ENCODE peak calls at places on chromosomes 4 and X, in six cellular contexts. Y is bronchial epithelial cell, E is neural progenitor cell, I is PC-3, R is HCT116, F is kidney. C is an unnamed sample.

GRCh38 chr4:17580969-17581368 is 4.0 kb downstream of the LAP3 start:
- DNase-seq in Y (no peak), E (no peak), I (no peak), R (no peak), F (no peak), C (no peak)

GRCh38 chrX:152897216-152898144 is at the start of gene ZNF185:
- DNase-seq in Y (peak), E (peak), I (peak), R (no peak), F (peak), C (no peak)

GRCh38 chrX:80578518-80579105 is 158.4 kb downstream of the TENT5D start:
- DNase-seq in Y (peak), E (peak), I (peak), R (peak), F (no peak), C (no peak)

GRCh38 chrX:24341795-24342194 is 18.6 kb upstream of the SUPT20HL1 start:
- DNase-seq in Y (peak), E (no peak), I (peak), R (no peak), F (no peak), C (peak)

GRCh38 chrX:142613403-142613802 is 408.3 kb upstream of the MAGEC2 start:
- DNase-seq in Y (no peak), E (no peak), I (no peak), R (no peak), F (no peak), C (no peak)

GRCh38 chrX:13499736-13500135 is 69.7 kb upstream of the EGFL6 start:
- DNase-seq in Y (no peak), E (no peak), I (no peak), R (no peak), F (no peak), C (no peak)

GRCh38 chr4:53508446-53508845 is 82.8 kb downstream of the LNX1 start:
- DNase-seq in Y (peak), E (no peak), I (peak), R (no peak), F (no peak), C (no peak)

GRCh38 chr4:26238782-26239647 is 81.8 kb upstream of the RBPJ start:
- DNase-seq in Y (no peak), E (peak), I (peak), R (no peak), F (no peak), C (peak)

GRCh38 chr4:8376361-8377102 is 64.0 kb downstream of the ACOX3 start:
- DNase-seq in Y (no peak), E (no peak), I (no peak), R (no peak), F (peak), C (no peak)

GRCh38 chrX:72132456-72132855 is 741 bp upstream of the RTL5 start:
- DNase-seq in Y (no peak), E (no peak), I (no peak), R (no peak), F (no peak), C (no peak)

GRCh38 chr4:179625391-179625790 is 2183.2 kb upstream of the AGA start:
- DNase-seq in Y (peak), E (peak), I (peak), R (no peak), F (no peak), C (no peak)

GRCh38 chr4:149409186-149410056 is 406.2 kb downstream of the IQCM start:
- DNase-seq in Y (peak), E (no peak), I (peak), R (peak), F (peak), C (peak)

GRCh38 chrX:63713510-63713909 is 71.5 kb downstream of the ARHGEF9 start:
- DNase-seq in Y (no peak), E (peak), I (no peak), R (no peak), F (no peak), C (no peak)

GRCh38 chr4:89307185-89307445 is 485 bp downstream of the GPRIN3 start:
- DNase-seq in Y (no peak), E (no peak), I (no peak), R (no peak), F (no peak), C (no peak)

GRCh38 chr4:154491731-154492249 is at the start of gene DCHS2:
- DNase-seq in Y (no peak), E (peak), I (peak), R (no peak), F (peak), C (no peak)

GRCh38 chrX:49901068-49901467 is 21.3 kb upstream of the CLCN5 start:
- DNase-seq in Y (no peak), E (no peak), I (no peak), R (no peak), F (no peak), C (no peak)

GRCh38 chr4:155025762-155026457 is 182.5 kb upstream of the NPY2R start:
- DNase-seq in Y (peak), E (peak), I (peak), R (peak), F (no peak), C (no peak)

GRCh38 chrX:48569958-48570357 is 4.3 kb upstream of the RBM3 start:
- DNase-seq in Y (peak), E (no peak), I (peak), R (no peak), F (no peak), C (no peak)

GRCh38 chr4:184417802-184418511 is 56.4 kb downstream of the IRF2 start:
- DNase-seq in Y (peak), E (no peak), I (peak), R (peak), F (no peak), C (peak)

GRCh38 chr4:174012135-174012923 is 271.1 kb downstream of the FBXO8 start:
- DNase-seq in Y (no peak), E (no peak), I (no peak), R (no peak), F (no peak), C (no peak)

GRCh38 chr4:20428410-20429160 is 176.9 kb downstream of the SLIT2 start:
- DNase-seq in Y (no peak), E (peak), I (peak), R (no peak), F (no peak), C (no peak)

GRCh38 chr4:75723117-75723801 is 1.1 kb upstream of the USO1 start:
- DNase-seq in Y (peak), E (no peak), I (peak), R (no peak), F (no peak), C (no peak)

GRCh38 chr4:91746551-91746950 is 557.2 kb upstream of the GRID2 start:
- DNase-seq in Y (no peak), E (no peak), I (no peak), R (no peak), F (no peak), C (no peak)

GRCh38 chr4:77493829-77494551 is 111.6 kb upstream of the CXCL13 start:
- DNase-seq in Y (peak), E (no peak), I (peak), R (no peak), F (no peak), C (no peak)

GRCh38 chr4:74768857-74769525 is 25.3 kb downstream of the BTC start:
- DNase-seq in Y (peak), E (no peak), I (peak), R (peak), F (no peak), C (no peak)

GRCh38 chrX:125497667-125498066 is 178.0 kb downstream of the TEX13C start:
- DNase-seq in Y (no peak), E (no peak), I (no peak), R (no peak), F (no peak), C (no peak)

GRCh38 chr4:79341893-79342653 is 16.2 kb upstream of the NAA11 start:
- DNase-seq in Y (no peak), E (no peak), I (no peak), R (no peak), F (no peak), C (no peak)

GRCh38 chr4:951186-951585 is 18.9 kb downstream of the TMEM175 start:
- DNase-seq in Y (no peak), E (peak), I (no peak), R (no peak), F (no peak), C (no peak)

GRCh38 chr4:122500852-122501501 is 44.5 kb upstream of the IL2 start:
- DNase-seq in Y (no peak), E (no peak), I (no peak), R (no peak), F (no peak), C (no peak)

GRCh38 chrX:54182194-54182863 is 725 bp downstream of the FAM120C start:
- DNase-seq in Y (no peak), E (peak), I (peak), R (peak), F (peak), C (no peak)

GRCh38 chrX:129876734-129877395 is 29.1 kb upstream of the UTP14A start:
- DNase-seq in Y (peak), E (no peak), I (peak), R (peak), F (no peak), C (peak)

GRCh38 chrX:29478336-29479069 is 736.9 kb upstream of the MAGEB2 start:
- DNase-seq in Y (peak), E (peak), I (peak), R (peak), F (no peak), C (no peak)

GRCh38 chr4:94827481-94828110 is 69.8 kb downstream of the BMPR1B start:
- DNase-seq in Y (peak), E (no peak), I (peak), R (peak), F (no peak), C (no peak)

GRCh38 chrX:4315891-4316290 is 602.4 kb upstream of the PRKX start:
- DNase-seq in Y (no peak), E (no peak), I (peak), R (no peak), F (no peak), C (no peak)

GRCh38 chr4:169315530-169316306 is 45.0 kb upstream of the SH3RF1 start:
- DNase-seq in Y (peak), E (no peak), I (peak), R (no peak), F (no peak), C (no peak)

GRCh38 chrX:50980251-50980650 is 69.7 kb downstream of the BMP15 start:
- DNase-seq in Y (no peak), E (no peak), I (no peak), R (no peak), F (no peak), C (no peak)

DNA sequence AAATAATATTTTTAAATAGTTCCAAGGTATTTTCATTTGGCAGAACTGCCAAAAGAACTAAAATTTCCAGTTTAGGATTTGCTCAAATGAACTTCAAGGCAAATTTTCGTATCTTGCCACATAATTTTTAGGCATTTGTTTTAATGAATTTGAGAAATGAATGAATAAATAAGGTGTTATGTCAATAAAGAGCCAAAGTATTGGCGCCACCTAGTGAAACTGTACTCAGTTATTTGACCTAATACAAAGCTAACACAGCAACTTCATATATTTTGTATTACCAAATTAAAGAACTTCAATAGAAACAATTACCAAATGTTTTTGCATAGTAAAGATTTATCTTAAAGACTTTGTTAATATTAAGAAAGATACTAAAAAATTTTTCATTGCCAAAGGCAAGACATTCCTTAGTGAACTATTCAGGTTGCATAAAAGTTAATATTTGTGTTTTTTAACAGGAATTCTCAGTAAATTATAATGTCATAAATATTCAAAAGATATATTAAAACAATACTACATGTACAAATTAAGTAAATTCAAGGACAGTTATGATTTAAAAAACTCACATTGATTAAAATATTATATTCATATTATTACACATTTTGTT is 50.3 kb downstream of the STPG2 start:
- DNase-seq in Y (peak), E (peak), I (peak), R (peak), F (no peak), C (no peak)
- TF ChIP-seq CTCF in Y (peak), E (peak), I (peak), R (peak), F (peak), C (peak)

DNA sequence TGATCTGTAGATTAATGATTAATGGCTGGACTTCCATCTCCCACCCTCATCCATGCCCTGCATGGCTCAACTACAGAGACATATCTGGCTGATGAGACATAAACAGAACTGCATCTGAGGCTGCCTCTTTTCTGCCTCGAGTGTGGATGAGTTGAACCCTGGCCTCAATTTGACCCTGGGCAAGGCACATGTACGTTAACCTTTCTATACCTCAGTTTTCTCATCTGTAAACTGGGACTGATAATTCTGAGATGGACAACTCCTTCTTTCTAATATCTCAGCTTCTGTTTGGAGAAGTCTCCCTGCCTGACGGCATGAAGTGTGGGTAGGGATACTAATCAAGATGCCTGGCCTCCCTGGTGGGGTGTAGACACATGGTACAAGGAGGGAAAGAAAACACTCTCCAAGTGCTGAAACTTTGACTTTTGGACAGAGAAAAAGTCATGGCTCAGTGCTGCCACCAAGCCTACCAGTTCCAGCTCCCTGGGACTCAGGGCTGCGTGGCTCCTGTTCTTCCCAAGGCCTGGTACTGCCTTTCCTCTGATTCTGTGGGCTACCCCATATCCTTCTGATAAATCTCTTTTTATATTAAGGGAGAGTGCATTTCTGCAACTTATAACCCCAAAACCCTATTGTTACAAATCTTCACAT is 64.4 kb downstream of the HAUS3 start:
- DNase-seq in Y (no peak), E (peak), I (peak), R (no peak), F (no peak), C (no peak)
- TF ChIP-seq CTCF in Y (no peak), E (peak), I (peak), R (peak), F (no peak), C (no peak)

GRCh38 chr4:87644286-87644685 is 5.8 kb upstream of the DMP1 start:
- DNase-seq in Y (no peak), E (no peak), I (peak), R (no peak), F (no peak), C (no peak)
- TF ChIP-seq CTCF in Y (no peak), E (peak), I (peak), R (no peak), F (no peak), C (no peak)

GRCh38 chr4:48785302-48785701 is 5.2 kb upstream of the FRYL start:
- DNase-seq in Y (no peak), E (no peak), I (no peak), R (no peak), F (no peak), C (no peak)

GRCh38 chr4:48779095-48779997 is 733 bp downstream of the FRYL start:
- DNase-seq in Y (peak), E (peak), I (peak), R (no peak), F (peak), C (no peak)

GRCh38 chr4:48780867-48781219 is 764 bp upstream of the FRYL start:
- DNase-seq in Y (peak), E (no peak), I (no peak), R (no peak), F (no peak), C (no peak)

GRCh38 chr4:48779998-48780866 is at the start of gene FRYL:
- DNase-seq in Y (peak), E (peak), I (peak), R (peak), F (peak), C (peak)

DNA sequence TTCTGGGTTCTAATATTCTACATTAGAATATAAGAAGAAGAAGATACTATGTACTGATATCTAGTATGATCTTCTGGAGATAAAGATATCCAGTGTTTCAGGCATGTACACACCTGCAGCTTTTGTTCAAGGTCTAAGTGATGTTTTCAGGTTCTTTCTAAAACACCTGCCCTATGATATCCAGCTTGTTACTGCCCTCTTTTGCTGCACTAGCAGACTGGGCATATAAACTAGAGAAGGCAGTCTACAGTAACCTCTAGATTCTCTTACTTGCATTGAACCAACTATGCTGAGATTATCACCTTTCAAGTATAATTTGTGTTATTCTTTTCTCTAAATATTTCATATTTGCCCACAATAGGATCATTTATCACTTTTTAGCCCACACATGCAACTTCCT is 1.9 kb upstream of the FRYL start:
- DNase-seq in Y (no peak), E (no peak), I (no peak), R (no peak), F (no peak), C (no peak)
- TF ChIP-seq CTCF in Y (no peak), E (no peak), I (no peak), R (peak), F (no peak), C (no peak)

GRCh38 chrX:136170109-136170800 is 22.9 kb downstream of the FHL1 start:
- DNase-seq in Y (no peak), E (no peak), I (no peak), R (no peak), F (no peak), C (no peak)
- TF ChIP-seq CTCF in Y (no peak), E (no peak), I (no peak), R (no peak), F (peak), C (peak)

C was measured in AG09319.